ENCODE peak calls at places on chromosome 4, in eight cellular contexts. L, K, J, S, Y, R, G and Q are unnamed samples. For H3K4me1 and H3K27me3, the result is how much of the 10 kb centered on the place peaks cover.

GRCh38 chr4:146520894-146521542 is 722 bp downstream of the SLC10A7 start:
- DNase-seq in L (no peak), S (peak), K (no peak), J (no peak), G (no peak), R (peak), Y (peak), Q (peak)

GRCh38 chr4:4420421-4420820 is 33.5 kb downstream of the NSG1 start:
- DNase-seq in Y (no peak), J (no peak), G (peak), R (no peak), L (no peak), K (no peak), S (no peak), Q (no peak)

GRCh38 chr4:24143741-24144140 is 253.9 kb upstream of the PPARGC1A start:
- DNase-seq in J (peak), Y (no peak), K (no peak), L (no peak), G (no peak), S (no peak), R (peak), Q (no peak)

GRCh38 chr4:8181844-8182243 is 17.2 kb upstream of the SH3TC1 start:
- DNase-seq in K (peak), R (no peak), Y (no peak), L (no peak), J (no peak), G (peak), S (no peak), Q (no peak)

GRCh38 chr4:93832097-93832496 is 3.5 kb downstream of the ATOH1 start:
- DNase-seq in K (no peak), Y (no peak), G (no peak), L (no peak), S (no peak), J (no peak), R (no peak), Q (no peak)

GRCh38 chr4:16583764-16584163 is 314.7 kb downstream of the LDB2 start:
- DNase-seq in R (no peak), J (no peak), Y (no peak), L (no peak), K (no peak), S (no peak), G (no peak), Q (no peak)

GRCh38 chr4:168655182-168655581 is 158.3 kb downstream of the PALLD start:
- DNase-seq in K (no peak), G (no peak), S (no peak), Y (no peak), J (no peak), L (no peak), R (no peak), Q (no peak)

GRCh38 chr4:134202557-134202956 is 968 bp upstream of the PABPC4L start:
- DNase-seq in R (no peak), Y (no peak), G (no peak), L (no peak), J (no peak), S (peak), K (peak), Q (no peak)

GRCh38 chr4:98656443-98656842 is 2.0 kb downstream of the TSPAN5 start:
- DNase-seq in K (no peak), S (no peak), Y (no peak), G (no peak), L (no peak), R (no peak), J (no peak), Q (no peak)

GRCh38 chr4:65671402-65671801 is 1.1 kb upstream of the EPHA5 start:
- DNase-seq in J (no peak), K (no peak), L (no peak), Y (no peak), S (no peak), G (no peak), R (no peak), Q (no peak)

GRCh38 chr4:95537967-95538485 is 10.7 kb downstream of the UNC5C start:
- DNase-seq in L (no peak), Y (no peak), R (no peak), K (no peak), S (no peak), G (no peak), J (no peak), Q (no peak)

GRCh38 chr4:123559955-123560669 is 163.5 kb downstream of the SPRY1 start:
- DNase-seq in K (no peak), G (no peak), Y (no peak), S (peak), J (no peak), R (no peak), L (no peak), Q (no peak)

DNA sequence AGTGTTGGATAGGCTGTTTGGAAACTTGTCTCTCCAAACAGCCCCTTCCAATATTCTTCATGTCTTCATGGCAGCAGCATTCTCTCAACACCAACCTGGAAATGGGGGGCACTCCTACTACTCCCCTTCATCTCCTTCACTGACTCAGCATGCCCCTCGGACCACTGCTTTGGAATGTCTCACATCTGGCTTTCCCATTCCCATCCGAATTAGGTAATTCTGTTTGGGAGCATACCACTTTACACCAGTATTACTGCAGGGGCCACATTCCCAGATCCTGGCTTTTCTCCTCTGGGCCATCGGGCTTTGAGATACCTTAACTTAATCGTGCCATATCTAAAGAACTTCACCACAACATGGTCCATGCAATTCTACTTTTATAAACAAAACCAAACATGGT is 100.8 kb downstream of the MAML3 start:
- DNase-seq in R (no peak), L (no peak), J (no peak), S (no peak), Y (no peak), K (no peak), G (no peak), Q (no peak)
- H3K27ac ChIP-seq in R (no peak), L (no peak), J (no peak), S (no peak), Y (no peak), K (no peak), G (no peak), Q (no peak)

GRCh38 chr4:75598390-75598789 is 31.9 kb downstream of the CDKL2 start:
- DNase-seq in J (no peak), L (no peak), G (no peak), S (peak), K (no peak), Y (no peak), R (no peak), Q (no peak)
- H3K4me1 ChIP-seq in J (under half), L (under half), G (under half), S (under half), K (under half), Y (under half), R (under half), Q (under half)

DNA sequence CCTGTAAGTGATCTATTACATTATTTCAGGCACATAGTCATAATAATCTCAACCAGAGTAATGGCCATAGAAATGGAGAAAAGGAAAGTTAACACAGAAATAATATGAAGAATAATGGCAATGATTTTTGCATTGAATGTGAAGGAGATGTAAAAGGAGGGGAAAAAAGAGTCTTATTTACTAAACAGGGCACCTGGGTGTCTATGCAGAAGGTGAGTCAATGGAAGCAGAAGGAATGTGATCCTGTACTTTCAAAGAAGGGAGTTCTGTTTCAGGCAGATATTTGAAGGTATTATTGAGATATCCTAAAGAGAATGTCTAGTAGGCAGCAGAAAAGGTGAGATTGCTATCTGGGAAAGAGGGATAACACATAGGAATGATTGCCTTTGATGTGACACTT is 279.9 kb downstream of the INPP4B start:
- DNase-seq in S (no peak), G (no peak), Y (no peak), L (no peak), J (no peak), K (no peak), R (no peak), Q (no peak)
- H3K27me3 ChIP-seq in S (under half), G (under half), Y (under half), L (under half), J (under half), K (under half), R (under half), Q (under half)

GRCh38 chr4:1952719-1953118 is 56.1 kb downstream of the NELFA start:
- DNase-seq in L (no peak), G (no peak), S (no peak), J (no peak), R (no peak), Y (peak), K (no peak), Q (no peak)
- H3K27ac ChIP-seq in L (no peak), G (no peak), S (no peak), J (no peak), R (no peak), Y (no peak), K (no peak), Q (no peak)

GRCh38 chr4:87075876-87076275 is 141.1 kb downstream of the AFF1 start:
- DNase-seq in Y (no peak), S (no peak), L (no peak), K (no peak), R (no peak), G (no peak), J (no peak), Q (no peak)
- H3K4me1 ChIP-seq in Y (half or more), S (under half), L (half or more), K (half or more), R (half or more), G (under half), J (half or more), Q (under half)

GRCh38 chr4:112517911-112518310 is 1.9 kb upstream of the NEUROG2 start:
- DNase-seq in R (no peak), G (no peak), L (no peak), S (no peak), J (no peak), K (no peak), Y (no peak), Q (no peak)
- H3K27me3 ChIP-seq in R (half or more), G (under half), L (under half), S (half or more), J (under half), K (half or more), Y (under half), Q (half or more)

GRCh38 chr4:68873218-68873502 is 57.4 kb downstream of the UGT2B10 start:
- DNase-seq in L (no peak), K (no peak), R (no peak), G (no peak), S (no peak), Y (no peak), J (no peak), Q (no peak)
- H3K27ac ChIP-seq in L (no peak), K (no peak), R (no peak), G (no peak), S (no peak), Y (peak), J (no peak), Q (no peak)

DNA sequence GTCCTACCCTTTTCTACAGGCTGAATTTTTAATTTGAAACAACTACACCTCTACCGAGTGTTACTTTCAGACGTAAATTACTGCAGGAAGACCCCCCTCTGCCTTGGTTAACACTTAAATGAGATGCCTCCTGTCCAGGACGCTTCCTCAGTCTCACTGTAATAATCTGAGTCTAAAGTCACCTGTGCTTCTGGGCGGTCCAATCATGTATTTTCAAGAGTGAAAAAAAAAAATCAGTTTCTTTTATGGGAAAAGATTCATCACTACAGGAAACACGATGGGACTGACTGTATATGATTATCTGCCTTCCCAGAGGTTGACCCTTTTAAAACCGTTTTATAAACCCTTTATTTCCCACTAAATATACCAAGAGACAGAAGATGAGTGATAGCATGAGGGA is 776 bp downstream of the RBM47 start:
- DNase-seq in J (no peak), S (no peak), R (no peak), G (no peak), Y (no peak), K (no peak), L (no peak), Q (no peak)
- H3K4me1 ChIP-seq in J (under half), S (under half), R (under half), G (under half), Y (under half), K (under half), L (under half), Q (under half)

GRCh38 chr4:183314806-183315205 is 5.3 kb downstream of the CLDN22 start:
- DNase-seq in J (no peak), Y (no peak), S (no peak), R (no peak), L (no peak), K (no peak), G (no peak), Q (no peak)
- H3K27me3 ChIP-seq in J (under half), Y (under half), S (under half), R (under half), L (under half), K (under half), G (under half), Q (under half)